ENCODE peak calls at places on chromosomes 4 and X, in nine cellular contexts. J is HCT116; T is T follicular helper cell; Z is midbrain; Y is Calu3; C is activated CD4-positive, alpha-beta memory T cell treated with anti-CD3 and anti-CD28 coated beads for 36 hours; U is tibial nerve; F is NCI-H2029; D is GM20000. G is an unnamed sample.

GRCh38 chr4:74038161-74039064 is at the start of gene CXCL3:
- DNase-seq in F (no peak), J (no peak), T (no peak), Y (peak; percentile 94), U (peak; percentile 44), Z (peak; percentile 19), C (peak; percentile 10), D (peak; percentile 44), G (peak; percentile 46)

GRCh38 chr4:61195064-61195463 is 5.1 kb upstream of the ADGRL3 start:
- DNase-seq in Y (no peak), T (no peak), Z (no peak), D (no peak), C (no peak), J (no peak), F (no peak), U (no peak), G (no peak)

GRCh38 chr4:107098403-107098802 is 62.3 kb upstream of the DKK2 start:
- DNase-seq in U (no peak), Y (no peak), J (no peak), T (no peak), F (no peak), C (no peak), Z (no peak), D (no peak), G (no peak)

GRCh38 chr4:3880595-3881120 is 114.5 kb downstream of the ADRA2C start:
- DNase-seq in C (peak; percentile 82), D (peak; percentile 81), Y (peak; percentile 79), J (peak; percentile 35), T (peak; percentile 43), Z (peak; percentile 58), U (peak; percentile 24), F (peak; percentile 70), G (peak; percentile 33)

GRCh38 chr4:112881842-112882241 is 167.6 kb upstream of the ANK2 start:
- DNase-seq in D (no peak), F (no peak), T (no peak), U (no peak), Y (no peak), Z (no peak), C (no peak), J (no peak), G (no peak)

GRCh38 chrX:68461541-68461940 is 28.2 kb upstream of the OPHN1 start:
- DNase-seq in F (no peak), C (no peak), J (no peak), T (no peak), Z (no peak), Y (no peak), U (no peak), D (no peak), G (no peak)

GRCh38 chrX:130158311-130158710 is 7.3 kb downstream of the AIFM1 start:
- DNase-seq in C (no peak), D (no peak), Z (no peak), U (no peak), T (no peak), Y (no peak), J (no peak), F (no peak), G (no peak)

GRCh38 chr4:86357608-86358007 is 2.2 kb downstream of the MAPK10 start:
- DNase-seq in T (no peak), Z (peak; percentile 65), F (peak; percentile 17), J (no peak), C (no peak), U (no peak), D (no peak), Y (no peak), G (no peak)

GRCh38 chrX:13448941-13449340 is 120.5 kb upstream of the EGFL6 start:
- DNase-seq in J (no peak), D (no peak), T (no peak), C (no peak), F (no peak), Z (no peak), Y (no peak), U (peak; percentile 14), G (no peak)

GRCh38 chrX:40244980-40245379 is 147.2 kb upstream of the BCOR start:
- DNase-seq in D (no peak), J (no peak), U (no peak), C (peak; percentile 11), Z (no peak), Y (no peak), F (no peak), T (no peak), G (no peak)

GRCh38 chr4:75895744-75896314 is 6.4 kb downstream of the PPEF2 start:
- DNase-seq in C (peak; percentile 14), J (peak; percentile 23), Y (peak; percentile 12), D (peak; percentile 64), F (peak; percentile 30), U (no peak), T (no peak), Z (no peak), G (peak; percentile 15)

GRCh38 chrX:40130207-40130606 is 32.4 kb upstream of the BCOR start:
- DNase-seq in D (no peak), Z (no peak), F (no peak), T (no peak), J (peak; percentile 37), Y (peak; percentile 60), U (no peak), C (no peak), G (peak; percentile 50)

GRCh38 chrX:39931554-39932282 is 166.0 kb downstream of the BCOR start:
- DNase-seq in C (no peak), U (no peak), Y (no peak), F (no peak), T (no peak), D (no peak), J (no peak), Z (no peak), G (no peak)

GRCh38 chr4:172392741-172393140 is 579.5 kb downstream of the GALNTL6 start:
- DNase-seq in J (no peak), F (no peak), Z (no peak), T (no peak), Y (no peak), U (no peak), C (no peak), D (no peak), G (no peak)

GRCh38 chrX:150298841-150299551 is 64.1 kb upstream of the MAMLD1 start:
- DNase-seq in Y (no peak), T (no peak), F (no peak), U (no peak), Z (no peak), J (no peak), D (no peak), C (no peak), G (no peak)

GRCh38 chr4:89351201-89351600 is 43.6 kb upstream of the GPRIN3 start:
- DNase-seq in F (no peak), Y (no peak), U (no peak), J (no peak), T (no peak), D (no peak), Z (no peak), C (no peak), G (no peak)

GRCh38 chrX:11606408-11606807 is 59.3 kb downstream of the ARHGAP6 start:
- DNase-seq in T (no peak), Y (no peak), F (no peak), U (no peak), D (no peak), Z (no peak), J (no peak), C (no peak), G (no peak)

GRCh38 chr4:73698217-73698616 is 42.2 kb upstream of the CXCL8 start:
- DNase-seq in Y (no peak), T (no peak), D (no peak), C (no peak), Z (no peak), U (no peak), F (no peak), J (no peak), G (no peak)

GRCh38 chrX:13894888-13895564 is 78.1 kb upstream of the GPM6B start:
- DNase-seq in Y (no peak), D (no peak), J (no peak), T (no peak), Z (no peak), F (no peak), U (no peak), C (no peak), G (no peak)

GRCh38 chrX:106731590-106731989 is 5.1 kb downstream of the RNF128 start:
- DNase-seq in D (no peak), U (no peak), F (no peak), Y (no peak), Z (no peak), J (no peak), C (no peak), T (no peak), G (no peak)

GRCh38 chr4:17273047-17273446 is 238.8 kb downstream of the QDPR start:
- DNase-seq in T (no peak), Z (no peak), F (no peak), C (no peak), U (no peak), J (no peak), Y (no peak), D (no peak), G (no peak)

GRCh38 chrX:130118396-130118795 is 8.1 kb upstream of the ELF4 start:
- DNase-seq in U (no peak), T (no peak), C (peak; percentile 45), F (no peak), Z (no peak), D (no peak), Y (peak; percentile 40), J (no peak), G (no peak)

GRCh38 chrX:153763298-153763932 is 634 bp upstream of the PLXNB3 start:
- DNase-seq in D (no peak), Z (no peak), F (no peak), U (no peak), C (no peak), Y (no peak), J (no peak), T (no peak), G (no peak)

GRCh38 chr4:34105311-34105710 is 2139.0 kb downstream of the ARAP2 start:
- DNase-seq in F (no peak), D (no peak), Y (no peak), C (no peak), T (no peak), U (no peak), J (no peak), Z (no peak), G (no peak)

GRCh38 chr4:2036327-2036726 is 22.8 kb upstream of the NAT8L start:
- DNase-seq in T (no peak), C (no peak), Z (no peak), U (no peak), D (no peak), J (no peak), F (no peak), Y (no peak), G (no peak)

GRCh38 chrX:3526749-3527148 is 180.3 kb upstream of the MXRA5 start:
- DNase-seq in D (no peak), C (no peak), T (no peak), Z (no peak), J (no peak), F (no peak), Y (no peak), U (no peak), G (no peak)

GRCh38 chr4:90121961-90122748 is 5.0 kb upstream of the CCSER1 start:
- DNase-seq in C (no peak), Y (peak; percentile 27), J (no peak), F (no peak), D (no peak), T (no peak), U (no peak), Z (no peak), G (no peak)

GRCh38 chr4:3515646-3516045 is 16.6 kb downstream of the LRPAP1 start:
- DNase-seq in D (no peak), U (no peak), T (no peak), J (no peak), C (no peak), Z (no peak), Y (no peak), F (no peak), G (no peak)

GRCh38 chrX:2679534-2680485 is 11.3 kb upstream of the CD99 start:
- DNase-seq in T (no peak), J (no peak), U (no peak), F (no peak), Y (no peak), C (no peak), D (no peak), Z (no peak), G (no peak)

GRCh38 chr4:109079177-109079576 is 223.3 kb downstream of the COL25A1 start:
- DNase-seq in J (no peak), Y (no peak), U (no peak), C (no peak), F (no peak), T (no peak), Z (no peak), D (no peak), G (no peak)

GRCh38 chr4:12729384-12729783 is 754.8 kb downstream of the RAB28 start:
- DNase-seq in J (peak; percentile 33), Y (no peak), D (peak; percentile 31), T (no peak), Z (no peak), C (no peak), F (no peak), U (no peak), G (peak; percentile 18)

G was measured in A549.